ENCODE peak calls at places on chromosomes 3 and 15, in four cellular contexts. J is endothelial cell, X is EL, N is pancreas. F is an unnamed sample.
A peak's percentile ranks its signal among the peaks of the same experiment; 100 is the strongest.

GRCh38 chr3:197317250-197317963 is 19.0 kb upstream of the DLG1 start:
- DNase-seq in N (no peak), X (peak; percentile 93), J (no peak), F (no peak)

GRCh38 chr3:177946965-177947364 is 589.3 kb upstream of the KCNMB2 start:
- DNase-seq in J (no peak), X (no peak), N (no peak), F (no peak)

GRCh38 chr3:59106085-59106629 is 56.3 kb upstream of the CFAP20DC start:
- DNase-seq in N (no peak), X (no peak), J (no peak), F (no peak)

GRCh38 chr3:161913786-161914389 is 417.3 kb downstream of the OTOL1 start:
- DNase-seq in X (peak; percentile 82), J (no peak), N (no peak), F (no peak)

GRCh38 chr3:129461461-129462146 is 21.6 kb downstream of the IFT122 start:
- DNase-seq in J (no peak), X (peak; percentile 22), N (no peak), F (no peak)

GRCh38 chr3:158808697-158809096 is 6.8 kb downstream of the MFSD1 start:
- DNase-seq in N (no peak), J (no peak), X (peak; percentile 89), F (no peak)

GRCh38 chr3:174775603-174776002 is 83.5 kb upstream of the NAALADL2 start:
- DNase-seq in N (no peak), X (no peak), J (no peak), F (no peak)

GRCh38 chr3:138921316-138922292 is 25.3 kb downstream of the FOXL2 start:
- DNase-seq in N (no peak), X (peak; percentile 93), J (no peak), F (no peak)

GRCh38 chr3:129623447-129624118 is 17.1 kb upstream of the PLXND1 start:
- DNase-seq in X (no peak), J (peak; percentile 88), N (peak; percentile 70), F (no peak)

GRCh38 chr15:44666208-44667038 is 3.0 kb upstream of the SPG11 start:
- DNase-seq in J (no peak), X (no peak), N (no peak), F (no peak)

GRCh38 chr15:100703032-100703578 is 100.7 kb downstream of the ASB7 start:
- DNase-seq in J (peak; percentile 19), N (no peak), X (no peak), F (no peak)

GRCh38 chr3:67531149-67532101 is 123.0 kb downstream of the SUCLG2 start:
- DNase-seq in N (no peak), X (peak; percentile 72), J (no peak), F (no peak)